ENCODE peak calls at places on chromosomes 16 and 17, in nine cellular contexts. Z is foreskin melanocyte; E is HuH-7.5; O is HEK293T; C is stimulated activated CD4-positive, alpha-beta T cell treated with anti-CD3 and anti-CD28 coated beads, Interleukin-15, amount 100 ng/mL, for 24 hours; P is frontal cortex; Y is HL-60; A is NCI-H2227 treated with DMSO at 0.1 percent for 48 hours; V is activated CD4-positive, alpha-beta T cell treated with anti-CD3 and anti-CD28 coated beads, Interleukin-2, amount 50 U/mL, for 1 hour. I is an unnamed sample.

GRCh38 chr17:75008373-75008772 is 4.1 kb upstream of the MRPL58 start:
- DNase-seq in P (no peak), V (no peak), Y (no peak), A (no peak), O (no peak), E (no peak), C (no peak), Z (no peak), I (no peak)

GRCh38 chr17:39706921-39707337 is 7.1 kb downstream of the ERBB2 start:
- DNase-seq in E (no peak), Y (no peak), P (no peak), Z (no peak), O (no peak), C (no peak), V (no peak), A (no peak), I (no peak)

GRCh38 chr17:6467567-6467966 is 23.3 kb downstream of the PIMREG start:
- DNase-seq in Y (no peak), C (no peak), A (no peak), O (no peak), V (no peak), E (no peak), P (no peak), Z (no peak), I (no peak)

GRCh38 chr16:53356478-53357207 is 77.6 kb upstream of the RBL2 start:
- DNase-seq in A (no peak), Y (no peak), V (no peak), E (no peak), Z (no peak), P (no peak), C (no peak), O (no peak), I (no peak)

GRCh38 chr16:1495281-1496262 is 2.4 kb downstream of the TELO2 start:
- DNase-seq in P (no peak), Z (no peak), C (no peak), Y (no peak), E (no peak), A (no peak), V (no peak), O (no peak), I (no peak)

GRCh38 chr16:66472961-66473610 is 46.0 kb downstream of the BEAN1 start:
- DNase-seq in A (no peak), V (no peak), Z (no peak), P (no peak), C (no peak), O (no peak), E (no peak), Y (no peak), I (no peak)

GRCh38 chr17:57484081-57484666 is 227.9 kb downstream of the MSI2 start:
- DNase-seq in O (no peak), P (no peak), Y (no peak), E (no peak), V (no peak), Z (no peak), A (no peak), C (no peak), I (no peak)

GRCh38 chr16:17417740-17418139 is 53.0 kb downstream of the XYLT1 start:
- DNase-seq in Z (no peak), E (no peak), P (no peak), V (no peak), O (no peak), A (no peak), C (no peak), Y (no peak), I (no peak)

GRCh38 chr17:9370464-9370863 is 205.2 kb downstream of the STX8 start:
- DNase-seq in Y (no peak), A (no peak), V (no peak), E (no peak), C (no peak), P (no peak), O (no peak), Z (no peak), I (no peak)

GRCh38 chr17:37790153-37790552 is 45.3 kb upstream of the HNF1B start:
- DNase-seq in Y (no peak), Z (no peak), A (no peak), O (no peak), P (no peak), E (no peak), C (no peak), V (no peak), I (no peak)

GRCh38 chr16:68235882-68236803 is at the start of gene ESRP2:
- DNase-seq in Z (no peak), C (peak; percentile 63), O (no peak), V (no peak), P (peak; percentile 51), Y (no peak), A (no peak), E (peak; percentile 80), I (no peak)

GRCh38 chr17:81714412-81715106 is 2.5 kb downstream of the SLC25A10 start:
- DNase-seq in Z (no peak), V (no peak), E (no peak), C (peak; percentile 3), A (no peak), Y (no peak), O (no peak), P (no peak), I (no peak)

GRCh38 chr17:64073771-64074703 is 53.6 kb upstream of the ICAM2 start:
- DNase-seq in P (no peak), Z (no peak), A (peak; percentile 85), Y (peak; percentile 61), V (no peak), O (no peak), E (no peak), C (no peak), I (no peak)

GRCh38 chr16:85491798-85492616 is 121.1 kb upstream of the GSE1 start:
- DNase-seq in C (no peak), A (no peak), V (no peak), O (no peak), E (peak; percentile 93), Y (no peak), Z (no peak), P (peak; percentile 84), I (no peak)

GRCh38 chr16:74224828-74225227 is 71.8 kb upstream of the PSMD7 start:
- DNase-seq in Z (peak; percentile 3), A (no peak), V (no peak), O (no peak), Y (no peak), E (no peak), P (no peak), C (no peak), I (no peak)

GRCh38 chr16:29738514-29738913 is 7.3 kb downstream of the C16orf54 start:
- DNase-seq in C (peak; percentile 42), V (peak; percentile 53), E (no peak), P (no peak), A (no peak), O (no peak), Z (no peak), Y (no peak), I (no peak)

I was measured in hypothalamus.